ENCODE peak calls at places on chromosomes 5 and 9, in nine cellular contexts. V is astrocyte, B is tibial nerve, M is activated gamma-delta T cell treated with Interleukin-2 at 50 U/mL for 16 hours, J is CD14-positive monocyte, F is NCI-H345, I is H54, Z is DMS153, G is HTR-8/SVneo. H is an unnamed sample.

GRCh38 chr9:114272739-114273431 is 50.0 kb upstream of the ORM1 start:
- DNase-seq in F (no peak), J (no peak), Z (no peak), B (no peak), G (no peak), I (no peak), M (no peak), V (no peak), H (no peak)

GRCh38 chr9:125744616-125745387 is 2.4 kb upstream of the PBX3 start:
- DNase-seq in Z (no peak), V (peak), B (no peak), F (no peak), M (no peak), J (no peak), G (peak), I (peak), H (no peak)

GRCh38 chr5:171365351-171365750 is 22.3 kb upstream of the NPM1 start:
- DNase-seq in G (no peak), B (no peak), V (no peak), M (no peak), Z (no peak), J (no peak), I (no peak), F (no peak), H (no peak)

GRCh38 chr9:36258170-36258988 is at the start of gene GNE:
- DNase-seq in G (peak), B (peak), I (peak), M (peak), F (peak), Z (peak), V (peak), J (peak), H (peak)

GRCh38 chr5:1485320-1486118 is 38.2 kb downstream of the LPCAT1 start:
- DNase-seq in I (no peak), V (no peak), J (no peak), B (no peak), M (no peak), Z (no peak), G (no peak), F (no peak), H (no peak)

GRCh38 chr5:111691914-111692313 is 65.1 kb downstream of the NREP start:
- DNase-seq in G (no peak), J (no peak), B (no peak), V (no peak), I (no peak), M (no peak), F (no peak), Z (no peak), H (no peak)

GRCh38 chr5:153959134-153959957 is 79.4 kb downstream of the FAM114A2 start:
- DNase-seq in Z (no peak), M (no peak), G (peak), V (peak), I (peak), F (no peak), B (no peak), J (no peak), H (no peak)

GRCh38 chr9:113920872-113921271 is 44.8 kb downstream of the ZNF618 start:
- DNase-seq in Z (no peak), B (no peak), M (no peak), F (no peak), V (no peak), J (no peak), G (no peak), I (no peak), H (no peak)

GRCh38 chr5:133538718-133539117 is 73.6 kb downstream of the FSTL4 start:
- DNase-seq in B (no peak), F (no peak), M (no peak), I (no peak), J (no peak), Z (no peak), G (no peak), V (no peak), H (no peak)

GRCh38 chr5:146018461-146019375 is 82.3 kb downstream of the SH3RF2 start:
- DNase-seq in B (no peak), F (no peak), M (no peak), I (no peak), Z (no peak), J (no peak), G (no peak), V (no peak), H (no peak)

GRCh38 chr9:34158362-34158869 is 20.4 kb upstream of the UBAP1 start:
- DNase-seq in B (no peak), V (peak), J (no peak), F (peak), G (no peak), I (no peak), Z (peak), M (no peak), H (peak)

GRCh38 chr5:82147860-82148573 is 130.1 kb downstream of the RPS23 start:
- DNase-seq in G (no peak), J (no peak), V (peak), F (no peak), I (no peak), B (peak), Z (no peak), M (no peak), H (no peak)

GRCh38 chr5:11385251-11385900 is 518.9 kb downstream of the CTNND2 start:
- DNase-seq in I (no peak), G (no peak), V (peak), F (no peak), J (no peak), Z (no peak), M (no peak), B (no peak), H (no peak)

GRCh38 chr9:109799792-109800191 is 19.8 kb downstream of the PALM2AKAP2 start:
- DNase-seq in M (no peak), F (no peak), J (no peak), I (peak), B (no peak), G (no peak), V (peak), Z (no peak), H (no peak)

GRCh38 chr5:60497706-60498500 is 202.1 kb downstream of the DEPDC1B start:
- DNase-seq in V (peak), J (no peak), B (no peak), I (no peak), F (no peak), Z (no peak), M (no peak), G (no peak), H (no peak)

GRCh38 chr5:10192309-10192708 is 57.4 kb downstream of the ATPSCKMT start:
- DNase-seq in V (peak), B (no peak), J (no peak), Z (no peak), G (peak), F (no peak), I (peak), M (no peak), H (no peak)

GRCh38 chr9:80378669-80379293 is 807.0 kb downstream of the TLE4 start:
- DNase-seq in M (no peak), B (no peak), G (no peak), F (no peak), V (no peak), I (no peak), Z (no peak), J (no peak), H (no peak)

GRCh38 chr9:34654317-34655083 is 2.5 kb downstream of the IL11RA start:
- DNase-seq in J (no peak), F (no peak), V (no peak), I (no peak), M (no peak), Z (no peak), G (no peak), B (peak), H (no peak)

GRCh38 chr9:89879276-89879675 is 274.5 kb downstream of the GADD45G start:
- DNase-seq in F (no peak), G (no peak), B (no peak), M (no peak), J (no peak), I (no peak), Z (no peak), V (no peak), H (no peak)

GRCh38 chr9:27634879-27635278 is 61.6 kb upstream of the C9orf72 start:
- DNase-seq in Z (no peak), I (no peak), J (peak), B (no peak), F (no peak), M (no peak), G (no peak), V (no peak), H (no peak)

GRCh38 chr9:135181336-135181735 is 93.9 kb downstream of the OLFM1 start:
- DNase-seq in M (no peak), F (no peak), G (no peak), I (no peak), B (no peak), J (no peak), Z (no peak), V (no peak), H (no peak)

GRCh38 chr9:83062653-83063527 is at the start of gene RASEF:
- DNase-seq in Z (peak), B (no peak), V (peak), M (no peak), G (peak), F (no peak), J (no peak), I (no peak), H (peak)

GRCh38 chr5:64315778-64316177 is 150.1 kb downstream of the RNF180 start:
- DNase-seq in Z (no peak), F (no peak), V (peak), I (no peak), B (no peak), J (no peak), M (no peak), G (no peak), H (no peak)

H was measured in NCI-H510A treated with DMSO at 0.1 percent for 48 hours.